ENCODE peak calls at places on chromosomes 5 and 9, in nine cellular contexts. L is fibroblast of villous mesenchyme, M is Calu3, S is spleen, Y is transverse colon, X is epithelial cell of esophagus, G is nephron progenitor cell, E is osteocyte, W is HFFc6. O is an unnamed sample.

GRCh38 chr9:95495529-95495928 is 21.2 kb downstream of the PTCH1 start:
- DNase-seq in W (no peak), L (no peak), M (no peak), X (no peak), G (no peak), E (no peak), Y (no peak), S (no peak), O (no peak)

GRCh38 chr9:5688109-5688508 is 59.2 kb downstream of the RIC1 start:
- DNase-seq in W (no peak), Y (no peak), M (no peak), L (peak; percentile 30), G (no peak), E (no peak), X (peak; percentile 14), S (no peak), O (no peak)

GRCh38 chr9:130140701-130141100 is 31.5 kb upstream of the NCS1 start:
- DNase-seq in E (no peak), X (no peak), S (no peak), Y (no peak), L (no peak), W (no peak), M (no peak), G (no peak), O (no peak)

GRCh38 chr9:133959171-133959570 is 33.0 kb downstream of the VAV2 start:
- DNase-seq in M (no peak), S (peak; percentile 71), E (no peak), W (no peak), X (no peak), G (no peak), L (no peak), Y (no peak), O (no peak)

GRCh38 chr5:151257731-151258715 is 5.0 kb downstream of the GM2A start:
- DNase-seq in W (peak; percentile 50), E (no peak), L (peak; percentile 25), X (peak; percentile 97), Y (peak; percentile 27), S (peak; percentile 81), G (no peak), M (no peak), O (no peak)

GRCh38 chr5:39080597-39081204 is 6.5 kb upstream of the RICTOR start:
- DNase-seq in G (peak; percentile 50), Y (peak; percentile 53), X (peak; percentile 79), M (peak; percentile 66), E (no peak), L (peak; percentile 82), W (peak; percentile 57), S (no peak), O (peak; percentile 59)

GRCh38 chr9:129509508-129509907 is 111.4 kb downstream of the C9orf50 start:
- DNase-seq in L (peak; percentile 90), E (no peak), G (no peak), Y (no peak), S (no peak), X (peak; percentile 42), M (no peak), W (peak; percentile 89), O (no peak)

GRCh38 chr5:103801681-103802080 is 239.1 kb upstream of the NUDT12 start:
- DNase-seq in G (no peak), E (no peak), M (no peak), L (peak; percentile 8), Y (no peak), W (no peak), X (no peak), S (no peak), O (no peak)

GRCh38 chr5:9430306-9430705 is 115.6 kb downstream of the SEMA5A start:
- DNase-seq in M (no peak), Y (no peak), G (no peak), L (no peak), X (no peak), E (no peak), S (no peak), W (no peak), O (no peak)

GRCh38 chr5:75059887-75060286 is 7.5 kb upstream of the GCNT4 start:
- DNase-seq in Y (no peak), L (no peak), W (no peak), E (no peak), M (no peak), G (no peak), S (no peak), X (no peak), O (no peak)

GRCh38 chr9:31032206-31032605 is 1352.2 kb upstream of the ACO1 start:
- DNase-seq in Y (no peak), W (no peak), M (no peak), L (no peak), X (no peak), S (no peak), E (no peak), G (no peak), O (no peak)

GRCh38 chr5:167228134-167228533 is 1063.3 kb upstream of the WWC1 start:
- DNase-seq in S (no peak), G (no peak), W (no peak), E (no peak), L (no peak), M (no peak), Y (no peak), X (no peak), O (no peak)

GRCh38 chr5:30380228-30380627 is 813.3 kb upstream of the CDH6 start:
- DNase-seq in S (no peak), G (no peak), X (no peak), M (no peak), E (no peak), L (no peak), Y (no peak), W (no peak), O (no peak)

GRCh38 chr9:4689013-4689412 is 9.6 kb downstream of the CDC37L1 start:
- DNase-seq in M (no peak), W (no peak), G (no peak), X (no peak), E (no peak), Y (no peak), S (no peak), L (no peak), O (no peak)

GRCh38 chr9:137236936-137237421 is 4.1 kb upstream of the TUBB4B start:
- DNase-seq in M (no peak), X (no peak), E (no peak), W (no peak), G (no peak), L (no peak), S (no peak), Y (no peak), O (no peak)

GRCh38 chr9:137234758-137235423 is 4.2 kb downstream of the SLC34A3 start:
- DNase-seq in S (no peak), X (no peak), W (no peak), E (no peak), L (no peak), M (no peak), G (no peak), Y (no peak), O (no peak)

GRCh38 chr9:137236238-137236935 is 4.7 kb upstream of the TUBB4B start:
- DNase-seq in L (peak; percentile 72), W (peak; percentile 61), S (peak; percentile 97), G (peak; percentile 96), Y (peak; percentile 93), E (peak; percentile 94), X (peak; percentile 82), M (peak; percentile 88), O (peak; percentile 92)

GRCh38 chr9:137234055-137234697 is 3.5 kb downstream of the SLC34A3 start:
- DNase-seq in Y (no peak), X (no peak), M (no peak), G (no peak), S (no peak), W (no peak), L (no peak), E (no peak), O (no peak)

DNA sequence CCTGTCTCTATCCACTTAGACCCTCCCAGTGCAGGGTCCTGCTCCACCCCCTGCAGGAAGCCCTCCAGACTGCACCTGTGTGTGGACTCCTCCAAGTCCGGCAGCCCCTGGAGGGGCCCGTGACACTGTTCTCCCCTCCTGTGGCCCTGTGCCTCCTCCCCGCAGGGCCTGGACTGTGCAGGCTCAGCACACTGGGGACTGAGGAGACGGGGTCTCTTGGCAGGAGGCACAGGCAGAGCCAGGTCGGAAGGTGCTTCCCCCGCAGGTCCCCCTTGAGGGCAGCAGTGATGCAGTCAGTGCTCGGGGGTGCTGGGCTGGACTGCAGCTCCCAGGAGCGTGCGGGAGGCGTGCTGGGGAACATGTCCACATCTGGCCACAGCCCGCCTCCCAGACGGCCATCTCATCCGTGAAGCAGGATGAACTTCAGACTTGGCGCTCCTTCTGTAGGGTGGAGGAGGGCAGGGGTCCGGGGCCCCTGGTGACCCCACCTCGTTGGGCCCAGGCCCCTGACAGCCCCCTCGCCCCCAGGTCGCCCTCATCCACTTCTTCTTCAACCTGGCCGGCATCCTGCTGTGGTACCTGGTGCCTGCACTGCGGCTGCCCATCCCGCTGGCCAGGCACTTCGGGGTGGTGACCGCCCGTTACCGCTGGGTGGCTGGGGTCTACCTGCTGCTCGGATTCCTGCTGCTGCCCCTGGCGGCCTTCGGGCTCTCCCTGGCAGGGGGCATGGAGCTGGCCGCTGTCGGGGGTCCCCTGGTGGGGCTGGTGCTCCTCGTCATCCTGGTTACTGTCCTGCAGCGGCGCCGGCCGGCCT is 4.9 kb downstream of the SLC34A3 start:
- DNase-seq in X (no peak), Y (no peak), E (no peak), W (no peak), S (no peak), M (no peak), L (no peak), G (no peak), O (no peak)
- TF ChIP-seq CTCF in X (no peak), Y (no peak), E (no peak), W (no peak), S (no peak), M (no peak), L (no peak), G (no peak), O (no peak)

GRCh38 chr9:96769989-96770388 is 7.9 kb downstream of the ZNF510 start:
- DNase-seq in S (no peak), X (no peak), W (no peak), E (no peak), Y (no peak), M (no peak), L (no peak), G (no peak), O (no peak)
- TF ChIP-seq CTCF in S (no peak), X (no peak), W (no peak), E (no peak), Y (no peak), M (no peak), L (no peak), G (no peak), O (no peak)

GRCh38 chr9:132226571-132227430 is 64.9 kb downstream of the NTNG2 start:
- DNase-seq in S (no peak), X (no peak), G (no peak), E (no peak), Y (no peak), W (no peak), M (no peak), L (no peak), O (no peak)
- TF ChIP-seq CTCF in S (no peak), X (no peak), G (no peak), E (no peak), Y (no peak), W (no peak), M (no peak), L (no peak), O (no peak)

DNA sequence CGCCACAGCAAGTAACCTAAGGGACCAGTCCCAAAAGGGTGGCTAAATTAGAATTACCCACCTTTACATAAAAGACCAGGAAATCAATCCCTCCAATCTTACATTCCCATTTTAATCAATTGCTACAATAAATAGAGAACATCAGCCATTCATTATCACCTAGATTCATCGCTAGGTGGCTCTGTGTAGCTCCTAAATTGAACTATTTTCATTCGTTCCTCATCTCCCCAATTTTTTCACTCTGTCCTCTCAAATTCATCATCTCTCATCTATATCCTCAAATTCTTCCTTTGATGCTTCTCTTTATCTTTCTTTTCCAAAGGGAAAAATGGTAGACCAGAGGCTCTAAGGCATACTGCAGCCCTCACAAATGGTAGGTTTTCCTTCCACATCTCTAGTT is 108.2 kb upstream of the TNC start:
- DNase-seq in X (no peak), Y (no peak), S (no peak), M (peak; percentile 6), E (no peak), L (no peak), G (no peak), W (no peak), O (no peak)
- TF ChIP-seq CTCF in X (no peak), Y (no peak), S (no peak), M (no peak), E (peak; percentile 44), L (peak; percentile 6), G (peak; percentile 13), W (no peak), O (peak; percentile 16)